ENCODE peak calls at places on chromosomes 7 and 10, in six cellular contexts. One of them, this sample, is unnamed.

GRCh38 chr7:155257482-155258232 is 40.0 kb upstream of the INSIG1 start:
- DNase-seq in HFF-Myc: no peak
- DNase-seq in HCEC 1CT: no peak
- DNase-seq in left cardiac atrium: peak; percentile 84
- DNase-seq in AML-193: no peak
- DNase-seq in iris pigment epithelial cell: peak; percentile 71
- DNase-seq in this sample: no peak

GRCh38 chr7:158495780-158496179 is 91.8 kb downstream of the PTPRN2 start:
- DNase-seq in HFF-Myc: no peak
- DNase-seq in HCEC 1CT: peak; percentile 3
- DNase-seq in left cardiac atrium: no peak
- DNase-seq in AML-193: no peak
- DNase-seq in iris pigment epithelial cell: no peak
- DNase-seq in this sample: peak; percentile 65

GRCh38 chr10:97332586-97333350 is 1.8 kb downstream of the FRAT2 start:
- DNase-seq in HFF-Myc: peak; percentile 61
- DNase-seq in HCEC 1CT: peak; percentile 87
- DNase-seq in left cardiac atrium: peak; percentile 41
- DNase-seq in AML-193: peak; percentile 18
- DNase-seq in iris pigment epithelial cell: peak; percentile 78
- DNase-seq in this sample: peak; percentile 38

GRCh38 chr7:151194188-151194587 is 7.1 kb upstream of the ASB10 start:
- DNase-seq in HFF-Myc: no peak
- DNase-seq in HCEC 1CT: no peak
- DNase-seq in left cardiac atrium: no peak
- DNase-seq in AML-193: no peak
- DNase-seq in iris pigment epithelial cell: no peak
- DNase-seq in this sample: no peak

GRCh38 chr7:123485721-123486120 is 48.7 kb downstream of the IQUB start:
- DNase-seq in HFF-Myc: no peak
- DNase-seq in HCEC 1CT: no peak
- DNase-seq in left cardiac atrium: no peak
- DNase-seq in AML-193: no peak
- DNase-seq in iris pigment epithelial cell: no peak
- DNase-seq in this sample: no peak

GRCh38 chr7:66894463-66895080 is 26.5 kb upstream of the TMEM248 start:
- DNase-seq in HFF-Myc: no peak
- DNase-seq in HCEC 1CT: no peak
- DNase-seq in left cardiac atrium: no peak
- DNase-seq in AML-193: no peak
- DNase-seq in iris pigment epithelial cell: peak; percentile 50
- DNase-seq in this sample: no peak

GRCh38 chr7:17144313-17144712 is 154.1 kb upstream of the AHR start:
- DNase-seq in HFF-Myc: no peak
- DNase-seq in HCEC 1CT: peak; percentile 81
- DNase-seq in left cardiac atrium: no peak
- DNase-seq in AML-193: peak; percentile 37
- DNase-seq in iris pigment epithelial cell: peak; percentile 77
- DNase-seq in this sample: no peak

GRCh38 chr7:79553811-79554555 is 100.5 kb upstream of the MAGI2 start:
- DNase-seq in HFF-Myc: no peak
- DNase-seq in HCEC 1CT: peak; percentile 84
- DNase-seq in left cardiac atrium: no peak
- DNase-seq in AML-193: no peak
- DNase-seq in iris pigment epithelial cell: peak; percentile 93
- DNase-seq in this sample: no peak

GRCh38 chr10:114920459-114920858 is 17.5 kb upstream of the TRUB1 start:
- DNase-seq in HFF-Myc: no peak
- DNase-seq in HCEC 1CT: no peak
- DNase-seq in left cardiac atrium: no peak
- DNase-seq in AML-193: no peak
- DNase-seq in iris pigment epithelial cell: no peak
- DNase-seq in this sample: no peak

GRCh38 chr10:106435081-106435480 is 729.4 kb downstream of the SORCS1 start:
- DNase-seq in HFF-Myc: no peak
- DNase-seq in HCEC 1CT: no peak
- DNase-seq in left cardiac atrium: no peak
- DNase-seq in AML-193: no peak
- DNase-seq in iris pigment epithelial cell: no peak
- DNase-seq in this sample: no peak

GRCh38 chr10:124450010-124450782 is at the start of gene NKX1-2:
- DNase-seq in HFF-Myc: no peak
- DNase-seq in HCEC 1CT: no peak
- DNase-seq in left cardiac atrium: no peak
- DNase-seq in AML-193: no peak
- DNase-seq in iris pigment epithelial cell: no peak
- DNase-seq in this sample: no peak

GRCh38 chr10:122329416-122329815 is 45.1 kb upstream of the PLEKHA1 start:
- DNase-seq in HFF-Myc: no peak
- DNase-seq in HCEC 1CT: no peak
- DNase-seq in left cardiac atrium: no peak
- DNase-seq in AML-193: no peak
- DNase-seq in iris pigment epithelial cell: no peak
- DNase-seq in this sample: no peak

GRCh38 chr7:123570390-123571182 is 13.0 kb upstream of the NDUFA5 start:
- DNase-seq in HFF-Myc: no peak
- DNase-seq in HCEC 1CT: no peak
- DNase-seq in left cardiac atrium: no peak
- DNase-seq in AML-193: no peak
- DNase-seq in iris pigment epithelial cell: peak; percentile 15
- DNase-seq in this sample: no peak

GRCh38 chr7:66638309-66639099 is 9.8 kb downstream of the KCTD7 start:
- DNase-seq in HFF-Myc: no peak
- DNase-seq in HCEC 1CT: no peak
- DNase-seq in left cardiac atrium: no peak
- DNase-seq in AML-193: no peak
- DNase-seq in iris pigment epithelial cell: no peak
- DNase-seq in this sample: no peak

GRCh38 chr7:32892521-32893224 is 1.1 kb upstream of the KBTBD2 start:
- DNase-seq in HFF-Myc: no peak
- DNase-seq in HCEC 1CT: peak; percentile 61
- DNase-seq in left cardiac atrium: peak; percentile 43
- DNase-seq in AML-193: peak; percentile 74
- DNase-seq in iris pigment epithelial cell: peak; percentile 68
- DNase-seq in this sample: peak; percentile 50

GRCh38 chr10:24762966-24763623 is 39.4 kb upstream of the ARHGAP21 start:
- DNase-seq in HFF-Myc: no peak
- DNase-seq in HCEC 1CT: peak; percentile 66
- DNase-seq in left cardiac atrium: no peak
- DNase-seq in AML-193: no peak
- DNase-seq in iris pigment epithelial cell: peak; percentile 71
- DNase-seq in this sample: peak; percentile 33

GRCh38 chr7:93015193-93016084 is 102.3 kb downstream of the SAMD9 start:
- DNase-seq in HFF-Myc: no peak
- DNase-seq in HCEC 1CT: peak; percentile 17
- DNase-seq in left cardiac atrium: no peak
- DNase-seq in AML-193: no peak
- DNase-seq in iris pigment epithelial cell: peak; percentile 74
- DNase-seq in this sample: no peak

GRCh38 chr10:113221756-113222168 is 271.7 kb downstream of the TCF7L2 start:
- DNase-seq in HFF-Myc: no peak
- DNase-seq in HCEC 1CT: no peak
- DNase-seq in left cardiac atrium: no peak
- DNase-seq in AML-193: no peak
- DNase-seq in iris pigment epithelial cell: peak; percentile 13
- DNase-seq in this sample: no peak

GRCh38 chr10:6200588-6201510 is 1.9 kb upstream of the PFKFB3 start:
- DNase-seq in HFF-Myc: no peak
- DNase-seq in HCEC 1CT: peak; percentile 27
- DNase-seq in left cardiac atrium: peak; percentile 47
- DNase-seq in AML-193: no peak
- DNase-seq in iris pigment epithelial cell: peak; percentile 44
- DNase-seq in this sample: no peak

GRCh38 chr7:13841284-13841683 is 148.2 kb downstream of the ETV1 start:
- DNase-seq in HFF-Myc: no peak
- DNase-seq in HCEC 1CT: no peak
- DNase-seq in left cardiac atrium: no peak
- DNase-seq in AML-193: no peak
- DNase-seq in iris pigment epithelial cell: no peak
- DNase-seq in this sample: no peak